ENCODE peak calls at places on chromosomes 13 and 19, in nine cellular contexts. One of them, this sample, is unnamed.

GRCh38 chr13:74966814-74967213 is 515.2 kb downstream of the TBC1D4 start:
- DNase-seq in fibroblast of lung: peak; percentile 28
- DNase-seq in MCF 10A: no peak
- DNase-seq in upper lobe of right lung: no peak
- DNase-seq in esophagus squamous epithelium: no peak
- DNase-seq in suprapubic skin: no peak
- DNase-seq in AG10803: peak; percentile 40
- DNase-seq in cardiac muscle cell: peak; percentile 6
- DNase-seq in neural progenitor cell: peak; percentile 41
- DNase-seq in this sample: no peak

GRCh38 chr13:94056362-94056990 is 423.0 kb downstream of the DCT start:
- DNase-seq in AG10803: peak; percentile 7
- DNase-seq in suprapubic skin: no peak
- DNase-seq in cardiac muscle cell: no peak
- DNase-seq in MCF 10A: no peak
- DNase-seq in fibroblast of lung: no peak
- DNase-seq in esophagus squamous epithelium: no peak
- DNase-seq in upper lobe of right lung: no peak
- DNase-seq in neural progenitor cell: no peak
- DNase-seq in this sample: no peak

GRCh38 chr19:13262450-13262849 is 112.2 kb downstream of the IER2 start:
- DNase-seq in AG10803: peak; percentile 48
- DNase-seq in suprapubic skin: no peak
- DNase-seq in neural progenitor cell: peak; percentile 22
- DNase-seq in esophagus squamous epithelium: no peak
- DNase-seq in MCF 10A: peak; percentile 64
- DNase-seq in upper lobe of right lung: no peak
- DNase-seq in fibroblast of lung: peak; percentile 72
- DNase-seq in cardiac muscle cell: peak; percentile 53
- DNase-seq in this sample: peak; percentile 70

GRCh38 chr13:73201601-73202000 is 142.8 kb downstream of the KLF5 start:
- DNase-seq in esophagus squamous epithelium: no peak
- DNase-seq in upper lobe of right lung: no peak
- DNase-seq in fibroblast of lung: no peak
- DNase-seq in suprapubic skin: no peak
- DNase-seq in cardiac muscle cell: no peak
- DNase-seq in AG10803: peak; percentile 30
- DNase-seq in MCF 10A: no peak
- DNase-seq in neural progenitor cell: no peak
- DNase-seq in this sample: no peak

GRCh38 chr19:16325671-16326400 is 1.2 kb downstream of the KLF2 start:
- DNase-seq in neural progenitor cell: peak; percentile 86
- DNase-seq in MCF 10A: no peak
- DNase-seq in suprapubic skin: peak; percentile 83
- DNase-seq in AG10803: peak; percentile 35
- DNase-seq in cardiac muscle cell: peak; percentile 66
- DNase-seq in fibroblast of lung: no peak
- DNase-seq in esophagus squamous epithelium: no peak
- DNase-seq in upper lobe of right lung: peak; percentile 76
- DNase-seq in this sample: no peak

GRCh38 chr13:76937416-76937815 is 10.9 kb upstream of the ACOD1 start:
- DNase-seq in cardiac muscle cell: no peak
- DNase-seq in MCF 10A: peak; percentile 98
- DNase-seq in neural progenitor cell: no peak
- DNase-seq in suprapubic skin: no peak
- DNase-seq in fibroblast of lung: peak; percentile 99
- DNase-seq in upper lobe of right lung: no peak
- DNase-seq in esophagus squamous epithelium: no peak
- DNase-seq in AG10803: peak; percentile 97
- DNase-seq in this sample: no peak

GRCh38 chr13:105177265-105177900 is 1358.1 kb downstream of the EFNB2 start:
- DNase-seq in upper lobe of right lung: no peak
- DNase-seq in neural progenitor cell: no peak
- DNase-seq in esophagus squamous epithelium: no peak
- DNase-seq in MCF 10A: peak; percentile 5
- DNase-seq in fibroblast of lung: no peak
- DNase-seq in suprapubic skin: no peak
- DNase-seq in cardiac muscle cell: no peak
- DNase-seq in AG10803: no peak
- DNase-seq in this sample: no peak

GRCh38 chr13:29497137-29497654 is 98.3 kb downstream of the SLC7A1 start:
- DNase-seq in neural progenitor cell: peak; percentile 55
- DNase-seq in fibroblast of lung: peak; percentile 74
- DNase-seq in MCF 10A: no peak
- DNase-seq in AG10803: peak; percentile 29
- DNase-seq in esophagus squamous epithelium: no peak
- DNase-seq in upper lobe of right lung: peak; percentile 65
- DNase-seq in suprapubic skin: no peak
- DNase-seq in cardiac muscle cell: peak; percentile 45
- DNase-seq in this sample: no peak

GRCh38 chr19:49638360-49638759 is 1.6 kb downstream of the RRAS start:
- DNase-seq in MCF 10A: peak; percentile 25
- DNase-seq in cardiac muscle cell: no peak
- DNase-seq in AG10803: peak; percentile 30
- DNase-seq in suprapubic skin: no peak
- DNase-seq in esophagus squamous epithelium: no peak
- DNase-seq in neural progenitor cell: peak; percentile 69
- DNase-seq in fibroblast of lung: no peak
- DNase-seq in upper lobe of right lung: no peak
- DNase-seq in this sample: no peak

GRCh38 chr13:30569901-30570576 is 47.7 kb upstream of the USPL1 start:
- DNase-seq in esophagus squamous epithelium: no peak
- DNase-seq in AG10803: peak; percentile 94
- DNase-seq in upper lobe of right lung: no peak
- DNase-seq in suprapubic skin: no peak
- DNase-seq in MCF 10A: peak; percentile 92
- DNase-seq in cardiac muscle cell: no peak
- DNase-seq in neural progenitor cell: no peak
- DNase-seq in fibroblast of lung: peak; percentile 95
- DNase-seq in this sample: no peak

GRCh38 chr13:73411067-73411809 is 352.4 kb downstream of the KLF5 start:
- DNase-seq in MCF 10A: no peak
- DNase-seq in fibroblast of lung: no peak
- DNase-seq in upper lobe of right lung: no peak
- DNase-seq in suprapubic skin: no peak
- DNase-seq in esophagus squamous epithelium: no peak
- DNase-seq in neural progenitor cell: no peak
- DNase-seq in AG10803: no peak
- DNase-seq in cardiac muscle cell: no peak
- DNase-seq in this sample: no peak

GRCh38 chr19:34365463-34366401 is 736 bp downstream of the GPI start:
- DNase-seq in MCF 10A: peak; percentile 47
- DNase-seq in neural progenitor cell: peak; percentile 57
- DNase-seq in upper lobe of right lung: peak; percentile 78
- DNase-seq in suprapubic skin: no peak
- DNase-seq in esophagus squamous epithelium: no peak
- DNase-seq in AG10803: peak; percentile 32
- DNase-seq in fibroblast of lung: peak; percentile 35
- DNase-seq in cardiac muscle cell: peak; percentile 47
- DNase-seq in this sample: no peak

GRCh38 chr13:36818483-36819063 is 449 bp upstream of the RFXAP start:
- DNase-seq in AG10803: no peak
- DNase-seq in MCF 10A: no peak
- DNase-seq in upper lobe of right lung: no peak
- DNase-seq in suprapubic skin: no peak
- DNase-seq in neural progenitor cell: no peak
- DNase-seq in fibroblast of lung: peak; percentile 4
- DNase-seq in esophagus squamous epithelium: no peak
- DNase-seq in cardiac muscle cell: no peak
- DNase-seq in this sample: no peak
- TF ChIP-seq CTCF in AG10803: no peak
- TF ChIP-seq CTCF in MCF 10A: no peak
- TF ChIP-seq CTCF in upper lobe of right lung: no peak
- TF ChIP-seq CTCF in suprapubic skin: no peak
- TF ChIP-seq CTCF in neural progenitor cell: no peak
- TF ChIP-seq CTCF in fibroblast of lung: no peak
- TF ChIP-seq CTCF in esophagus squamous epithelium: no peak
- TF ChIP-seq CTCF in cardiac muscle cell: no peak
- TF ChIP-seq CTCF in this sample: no peak

GRCh38 chr13:22143671-22144070 is 472.8 kb downstream of the FGF9 start:
- DNase-seq in cardiac muscle cell: no peak
- DNase-seq in fibroblast of lung: no peak
- DNase-seq in AG10803: no peak
- DNase-seq in neural progenitor cell: no peak
- DNase-seq in upper lobe of right lung: no peak
- DNase-seq in esophagus squamous epithelium: no peak
- DNase-seq in suprapubic skin: no peak
- DNase-seq in MCF 10A: no peak
- DNase-seq in this sample: no peak

GRCh38 chr13:22138947-22139346 is 468.1 kb downstream of the FGF9 start:
- DNase-seq in neural progenitor cell: no peak
- DNase-seq in upper lobe of right lung: no peak
- DNase-seq in esophagus squamous epithelium: no peak
- DNase-seq in cardiac muscle cell: no peak
- DNase-seq in suprapubic skin: no peak
- DNase-seq in AG10803: no peak
- DNase-seq in MCF 10A: no peak
- DNase-seq in fibroblast of lung: no peak
- DNase-seq in this sample: no peak

GRCh38 chr13:22144806-22145205 is 473.9 kb downstream of the FGF9 start:
- DNase-seq in fibroblast of lung: no peak
- DNase-seq in cardiac muscle cell: no peak
- DNase-seq in AG10803: no peak
- DNase-seq in MCF 10A: no peak
- DNase-seq in upper lobe of right lung: no peak
- DNase-seq in esophagus squamous epithelium: no peak
- DNase-seq in neural progenitor cell: no peak
- DNase-seq in suprapubic skin: no peak
- DNase-seq in this sample: no peak

GRCh38 chr13:22137361-22138050 is 466.6 kb downstream of the FGF9 start:
- DNase-seq in esophagus squamous epithelium: no peak
- DNase-seq in neural progenitor cell: no peak
- DNase-seq in AG10803: no peak
- DNase-seq in suprapubic skin: no peak
- DNase-seq in cardiac muscle cell: no peak
- DNase-seq in upper lobe of right lung: no peak
- DNase-seq in MCF 10A: no peak
- DNase-seq in fibroblast of lung: no peak
- DNase-seq in this sample: no peak

DNA sequence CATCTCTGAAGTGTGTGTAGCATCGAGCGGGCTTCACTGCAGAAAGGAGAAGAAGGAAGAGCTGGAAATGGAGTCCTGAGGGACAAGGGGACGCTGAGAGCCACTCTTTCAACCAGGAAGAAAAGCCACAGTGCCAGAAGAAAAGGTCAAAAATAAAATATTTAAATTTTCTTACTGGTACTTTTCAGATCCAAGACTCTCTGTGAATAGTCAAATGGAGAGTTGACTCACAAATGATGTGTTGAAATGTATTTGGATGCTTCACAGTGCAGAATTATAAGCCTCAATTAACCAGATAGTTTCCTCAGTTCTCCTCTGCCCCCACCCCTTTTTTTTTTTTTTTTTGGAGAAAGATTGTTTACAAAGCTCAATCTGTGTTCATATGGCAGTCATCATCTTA is 470.8 kb downstream of the FGF9 start:
- DNase-seq in esophagus squamous epithelium: no peak
- DNase-seq in MCF 10A: no peak
- DNase-seq in neural progenitor cell: no peak
- DNase-seq in cardiac muscle cell: no peak
- DNase-seq in suprapubic skin: no peak
- DNase-seq in AG10803: no peak
- DNase-seq in upper lobe of right lung: no peak
- DNase-seq in fibroblast of lung: peak; percentile 20
- DNase-seq in this sample: no peak
- TF ChIP-seq CTCF in esophagus squamous epithelium: no peak
- TF ChIP-seq CTCF in MCF 10A: no peak
- TF ChIP-seq CTCF in neural progenitor cell: no peak
- TF ChIP-seq CTCF in cardiac muscle cell: no peak
- TF ChIP-seq CTCF in suprapubic skin: no peak
- TF ChIP-seq CTCF in AG10803: no peak
- TF ChIP-seq CTCF in upper lobe of right lung: no peak
- TF ChIP-seq CTCF in fibroblast of lung: no peak
- TF ChIP-seq CTCF in this sample: no peak

DNA sequence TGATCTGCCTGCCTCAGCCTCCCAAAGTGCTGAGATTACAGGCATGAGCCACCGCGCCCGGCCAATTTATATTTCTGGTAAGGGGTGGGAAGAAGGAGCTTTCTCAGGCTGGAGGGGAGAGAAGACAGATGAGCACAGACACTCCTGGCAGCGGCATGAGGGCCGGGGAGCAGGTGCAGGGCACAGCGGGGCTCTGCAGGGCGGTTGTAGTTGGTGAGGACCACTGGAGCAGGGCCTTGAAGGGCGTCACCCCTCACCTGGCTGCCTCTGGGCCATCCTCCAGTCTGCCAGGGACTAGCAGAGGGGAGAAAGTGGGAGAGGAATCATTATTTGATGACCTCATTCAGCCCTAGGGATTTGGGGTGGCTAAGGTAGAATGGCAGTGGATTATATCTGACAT is 8.6 kb upstream of the CSNK1G2 start:
- DNase-seq in esophagus squamous epithelium: no peak
- DNase-seq in neural progenitor cell: no peak
- DNase-seq in upper lobe of right lung: no peak
- DNase-seq in suprapubic skin: no peak
- DNase-seq in fibroblast of lung: no peak
- DNase-seq in MCF 10A: no peak
- DNase-seq in AG10803: no peak
- DNase-seq in cardiac muscle cell: no peak
- DNase-seq in this sample: no peak
- TF ChIP-seq CTCF in esophagus squamous epithelium: no peak
- TF ChIP-seq CTCF in neural progenitor cell: no peak
- TF ChIP-seq CTCF in upper lobe of right lung: no peak
- TF ChIP-seq CTCF in suprapubic skin: no peak
- TF ChIP-seq CTCF in fibroblast of lung: no peak
- TF ChIP-seq CTCF in MCF 10A: no peak
- TF ChIP-seq CTCF in AG10803: no peak
- TF ChIP-seq CTCF in cardiac muscle cell: no peak
- TF ChIP-seq CTCF in this sample: no peak

GRCh38 chr13:113006660-113007059 is 37.6 kb downstream of the MCF2L start:
- DNase-seq in esophagus squamous epithelium: no peak
- DNase-seq in MCF 10A: no peak
- DNase-seq in upper lobe of right lung: no peak
- DNase-seq in neural progenitor cell: no peak
- DNase-seq in fibroblast of lung: no peak
- DNase-seq in suprapubic skin: no peak
- DNase-seq in AG10803: no peak
- DNase-seq in cardiac muscle cell: no peak
- DNase-seq in this sample: no peak

GRCh38 chr13:113005997-113006396 is 37.0 kb downstream of the MCF2L start:
- DNase-seq in MCF 10A: no peak
- DNase-seq in AG10803: no peak
- DNase-seq in suprapubic skin: no peak
- DNase-seq in upper lobe of right lung: no peak
- DNase-seq in esophagus squamous epithelium: no peak
- DNase-seq in fibroblast of lung: no peak
- DNase-seq in cardiac muscle cell: no peak
- DNase-seq in neural progenitor cell: no peak
- DNase-seq in this sample: no peak

GRCh38 chr13:113009743-113010509 is 40.9 kb downstream of the MCF2L start:
- DNase-seq in esophagus squamous epithelium: no peak
- DNase-seq in neural progenitor cell: no peak
- DNase-seq in AG10803: no peak
- DNase-seq in suprapubic skin: no peak
- DNase-seq in MCF 10A: peak; percentile 22
- DNase-seq in fibroblast of lung: no peak
- DNase-seq in upper lobe of right lung: no peak
- DNase-seq in cardiac muscle cell: no peak
- DNase-seq in this sample: no peak

GRCh38 chr13:113010510-113010865 is 41.5 kb downstream of the MCF2L start:
- DNase-seq in fibroblast of lung: no peak
- DNase-seq in AG10803: no peak
- DNase-seq in MCF 10A: no peak
- DNase-seq in cardiac muscle cell: no peak
- DNase-seq in upper lobe of right lung: no peak
- DNase-seq in suprapubic skin: no peak
- DNase-seq in neural progenitor cell: no peak
- DNase-seq in esophagus squamous epithelium: no peak
- DNase-seq in this sample: no peak

GRCh38 chr13:113008841-113009240 is 39.8 kb downstream of the MCF2L start:
- DNase-seq in AG10803: no peak
- DNase-seq in upper lobe of right lung: no peak
- DNase-seq in cardiac muscle cell: no peak
- DNase-seq in fibroblast of lung: no peak
- DNase-seq in MCF 10A: no peak
- DNase-seq in neural progenitor cell: no peak
- DNase-seq in suprapubic skin: no peak
- DNase-seq in esophagus squamous epithelium: no peak
- DNase-seq in this sample: no peak
- TF ChIP-seq CTCF in AG10803: no peak
- TF ChIP-seq CTCF in upper lobe of right lung: no peak
- TF ChIP-seq CTCF in cardiac muscle cell: no peak
- TF ChIP-seq CTCF in fibroblast of lung: no peak
- TF ChIP-seq CTCF in MCF 10A: no peak
- TF ChIP-seq CTCF in neural progenitor cell: no peak
- TF ChIP-seq CTCF in suprapubic skin: no peak
- TF ChIP-seq CTCF in esophagus squamous epithelium: no peak
- TF ChIP-seq CTCF in this sample: no peak

This sample was measured in GM13976.